ENCODE peak calls at places on chromosomes 11 and 22, in four cellular contexts. S is HepG2, T is HCT116, P is K562. R is an unnamed sample.

GRCh38 chr22:47617186-47617585 is 854.7 kb downstream of the TBC1D22A start:
- DNase-seq in S (no peak), T (no peak), P (no peak), R (no peak)

GRCh38 chr11:94793002-94793401 is 24.8 kb downstream of the AMOTL1 start:
- DNase-seq in S (no peak), T (no peak), P (no peak), R (no peak)

GRCh38 chr22:40281717-40282116 is 64.6 kb upstream of the ADSL start:
- DNase-seq in S (no peak), T (no peak), P (no peak), R (no peak)

GRCh38 chr11:116731097-116731761 is 41.6 kb downstream of the BUD13 start:
- DNase-seq in S (peak; percentile 5), T (no peak), P (no peak), R (no peak)

GRCh38 chr11:121419839-121420238 is 32.3 kb upstream of the SORL1 start:
- DNase-seq in S (no peak), T (no peak), P (no peak), R (no peak)

GRCh38 chr11:95653099-95653498 is 136.5 kb downstream of the FAM76B start:
- DNase-seq in S (no peak), T (no peak), P (no peak), R (no peak)

GRCh38 chr11:118503216-118503615 is 24.1 kb upstream of the TTC36 start:
- DNase-seq in S (no peak), T (no peak), P (no peak), R (no peak)

GRCh38 chr11:41175304-41175972 is 284.0 kb downstream of the LRRC4C start:
- DNase-seq in S (no peak), T (no peak), P (no peak), R (no peak)

GRCh38 chr22:40728731-40729189 is 49.5 kb downstream of the MCHR1 start:
- DNase-seq in S (no peak), T (no peak), P (peak; percentile 40), R (no peak)

GRCh38 chr11:111403021-111403725 is 24.1 kb upstream of the POU2AF1 start:
- DNase-seq in S (no peak), T (no peak), P (no peak), R (no peak)

GRCh38 chr22:50524664-50525103 is 714 bp downstream of the SCO2 start:
- DNase-seq in S (no peak), T (no peak), P (no peak), R (no peak)

GRCh38 chr22:47788461-47788860 is 1026.0 kb downstream of the TBC1D22A start:
- DNase-seq in S (no peak), T (no peak), P (no peak), R (no peak)

GRCh38 chr22:21070690-21071615 is 25.2 kb downstream of the LRRC74B start:
- DNase-seq in S (no peak), T (no peak), P (no peak), R (no peak)

GRCh38 chr11:11135820-11136476 is 217.1 kb downstream of the CSNK2A3 start:
- DNase-seq in S (no peak), T (no peak), P (no peak), R (no peak)

GRCh38 chr22:46049726-46050450 is 72.9 kb upstream of the WNT7B start:
- DNase-seq in S (no peak), T (no peak), P (no peak), R (no peak)

GRCh38 chr22:50218996-50219727 is 18.4 kb downstream of the SELENOO start:
- DNase-seq in S (peak; percentile 32), T (peak; percentile 18), P (peak; percentile 72), R (no peak)

GRCh38 chr11:126167476-126167875 is 44.0 kb downstream of the RPUSD4 start:
- DNase-seq in S (no peak), T (no peak), P (no peak), R (no peak)

GRCh38 chr11:82267186-82267585 is 466.5 kb downstream of the FAM181B start:
- DNase-seq in S (no peak), T (no peak), P (no peak), R (no peak)

GRCh38 chr22:41512421-41513194 is 31.7 kb downstream of the POLR3H start:
- DNase-seq in S (peak; percentile 29), T (peak; percentile 40), P (peak; percentile 88), R (no peak)

GRCh38 chr11:65448074-65448417 is 25.4 kb downstream of the NEAT1 start:
- DNase-seq in S (no peak), T (no peak), P (no peak), R (no peak)

GRCh38 chr11:79762271-79762935 is 321.6 kb upstream of the TENM4 start:
- DNase-seq in S (peak; percentile 1), T (no peak), P (no peak), R (no peak)

GRCh38 chr22:37329239-37330140 is 47.2 kb downstream of the CYTH4 start:
- DNase-seq in S (no peak), T (no peak), P (no peak), R (no peak)

GRCh38 chr11:63536669-63537292 is at the start of gene PLAAT4:
- DNase-seq in S (peak; percentile 16), T (no peak), P (peak; percentile 35), R (no peak)

GRCh38 chr22:20238567-20239062 is 29.5 kb downstream of the RTN4R start:
- DNase-seq in S (peak; percentile 41), T (peak; percentile 13), P (peak; percentile 89), R (no peak)

GRCh38 chr11:4459470-4459869 is 10.4 kb downstream of the OR52K2 start:
- DNase-seq in S (no peak), T (no peak), P (no peak), R (no peak)

GRCh38 chr11:96021901-96022650 is 98.2 kb upstream of the MTMR2 start:
- DNase-seq in S (no peak), T (no peak), P (no peak), R (no peak)

GRCh38 chr22:36853407-36854099 is 7.3 kb upstream of the NCF4 start:
- DNase-seq in S (peak; percentile 25), T (peak; percentile 40), P (peak; percentile 65), R (no peak)

GRCh38 chr22:34897126-34897525 is 168.8 kb upstream of the ISX start:
- DNase-seq in S (no peak), T (no peak), P (no peak), R (no peak)

GRCh38 chr11:57210731-57211335 is 26.2 kb downstream of the APLNR start:
- DNase-seq in S (no peak), T (no peak), P (no peak), R (no peak)

GRCh38 chr11:46560300-46561025 is 33.4 kb downstream of the AMBRA1 start:
- DNase-seq in S (no peak), T (no peak), P (peak; percentile 29), R (no peak)

GRCh38 chr11:871472-871871 is 28.8 kb downstream of the TSPAN4 start:
- DNase-seq in S (no peak), T (no peak), P (no peak), R (no peak)

GRCh38 chr11:63165710-63166310 is 21.8 kb upstream of the SLC22A24 start:
- DNase-seq in S (no peak), T (no peak), P (no peak), R (no peak)

GRCh38 chr22:50481440-50482106 is at the start of gene ADM2:
- DNase-seq in S (peak; percentile 24), T (no peak), P (peak; percentile 46), R (no peak)

GRCh38 chr11:13314676-13315394 is 37.2 kb downstream of the BMAL1 start:
- DNase-seq in S (no peak), T (no peak), P (no peak), R (no peak)

GRCh38 chr11:44943696-44944095 is 7.0 kb downstream of the TP53I11 start:
- DNase-seq in S (no peak), T (no peak), P (no peak), R (no peak)
- TF ChIP-seq TCF7L2 in S (no peak), T (no peak), P (no peak), R (no peak)

GRCh38 chr11:35487532-35488078 is 37.8 kb downstream of the PAMR1 start:
- DNase-seq in S (peak; percentile 7), T (peak; percentile 22), P (peak; percentile 27), R (no peak)

GRCh38 chr11:35484435-35484834 is 41.0 kb downstream of the PAMR1 start:
- DNase-seq in S (no peak), T (no peak), P (no peak), R (no peak)

GRCh38 chr11:35486446-35486845 is 39.0 kb downstream of the PAMR1 start:
- DNase-seq in S (no peak), T (peak; percentile 13), P (no peak), R (no peak)

GRCh38 chr11:35486934-35487333 is 38.5 kb downstream of the PAMR1 start:
- DNase-seq in S (no peak), T (no peak), P (no peak), R (no peak)

GRCh38 chr11:35485656-35486318 is 39.6 kb downstream of the PAMR1 start:
- DNase-seq in S (peak; percentile 34), T (peak; percentile 73), P (peak; percentile 79), R (peak; percentile 48)
- TF ChIP-seq TCF7L2 in S (no peak), T (no peak), P (no peak), R (no peak)

GRCh38 chr11:30282289-30282631 is 40.6 kb upstream of the ARL14EP start:
- DNase-seq in S (no peak), T (no peak), P (no peak), R (no peak)
- TF ChIP-seq TCF7L2 in S (no peak), T (no peak), P (no peak), R (no peak)

GRCh38 chr11:123122341-123122740 is 60.4 kb upstream of the HSPA8 start:
- DNase-seq in S (no peak), T (no peak), P (no peak), R (no peak)

GRCh38 chr11:123111465-123111864 is 49.5 kb upstream of the HSPA8 start:
- DNase-seq in S (peak; percentile 38), T (peak; percentile 47), P (peak; percentile 39), R (peak; percentile 48)

GRCh38 chr11:123116486-123116885 is 54.5 kb upstream of the HSPA8 start:
- DNase-seq in S (no peak), T (no peak), P (no peak), R (no peak)
- TF ChIP-seq TCF7L2 in S (no peak), T (no peak), P (no peak), R (no peak)

GRCh38 chr22:27173530-27173929 is 516.1 kb downstream of the MIAT start:
- DNase-seq in S (no peak), T (no peak), P (no peak), R (no peak)
- TF ChIP-seq TCF7L2 in S (no peak), T (no peak), P (no peak), R (no peak)

GRCh38 chr11:27064086-27064485 is 23.5 kb downstream of the BBOX1 start:
- DNase-seq in S (no peak), T (no peak), P (no peak), R (no peak)

GRCh38 chr11:27059431-27059830 is 18.8 kb downstream of the BBOX1 start:
- DNase-seq in S (no peak), T (no peak), P (no peak), R (no peak)

GRCh38 chr11:27058456-27058855 is 17.8 kb downstream of the BBOX1 start:
- DNase-seq in S (no peak), T (no peak), P (no peak), R (no peak)

GRCh38 chr11:27055065-27055682 is 14.6 kb downstream of the BBOX1 start:
- DNase-seq in S (peak; percentile 96), T (no peak), P (no peak), R (no peak)

GRCh38 chr11:27061078-27061477 is 20.5 kb downstream of the BBOX1 start:
- DNase-seq in S (no peak), T (no peak), P (no peak), R (no peak)
- TF ChIP-seq TCF7L2 in S (no peak), T (no peak), P (no peak), R (no peak)

R was measured in Panc1.